ENCODE peak calls at places on chromosomes 16 and 17, in eight cellular contexts. J is hepatic stellate cell, H is NCI-H2227 treated with DMSO at 0.1 percent for 48 hours, V is Karpas-422, T is prostate gland, X is AG08395, I is upper lobe of right lung, M is NCI-H187. G is an unnamed sample.

GRCh38 chr16:52499061-52499460 is 47.9 kb downstream of the TOX3 start:
- DNase-seq in J (no peak), H (peak), V (no peak), T (no peak), X (no peak), I (no peak), M (no peak), G (no peak)

GRCh38 chr17:56756536-56756935 is 77.2 kb downstream of the C17orf67 start:
- DNase-seq in J (peak), H (no peak), V (no peak), T (no peak), X (peak), I (no peak), M (no peak), G (no peak)

GRCh38 chr17:81733507-81734404 is 21.7 kb downstream of the SLC25A10 start:
- DNase-seq in J (peak), H (peak), V (peak), T (peak), X (peak), I (peak), M (peak), G (peak)

GRCh38 chr17:76612977-76613851 is 27.6 kb upstream of the ST6GALNAC2 start:
- DNase-seq in J (no peak), H (no peak), V (peak), T (no peak), X (no peak), I (peak), M (no peak), G (no peak)

GRCh38 chr17:73630957-73631595 is 13.2 kb downstream of the SDK2 start:
- DNase-seq in J (no peak), H (no peak), V (no peak), T (no peak), X (no peak), I (peak), M (no peak), G (no peak)

GRCh38 chr16:21646721-21647561 is 5.5 kb downstream of the IGSF6 start:
- DNase-seq in J (no peak), H (no peak), V (peak), T (no peak), X (no peak), I (no peak), M (no peak), G (no peak)

GRCh38 chr17:43338886-43339516 is 59.8 kb upstream of the ARL4D start:
- DNase-seq in J (no peak), H (peak), V (peak), T (peak), X (peak), I (peak), M (peak), G (peak)

GRCh38 chr16:72961863-72962262 is 86.1 kb downstream of the ZFHX3 start:
- DNase-seq in J (no peak), H (no peak), V (no peak), T (no peak), X (no peak), I (no peak), M (no peak), G (no peak)

GRCh38 chr17:75642221-75643032 is 9.2 kb downstream of the SMIM5 start:
- DNase-seq in J (no peak), H (no peak), V (no peak), T (peak), X (no peak), I (no peak), M (no peak), G (peak)

GRCh38 chr17:3885970-3886369 is 6.9 kb downstream of the CAMKK1 start:
- DNase-seq in J (peak), H (no peak), V (no peak), T (no peak), X (peak), I (no peak), M (no peak), G (no peak)

GRCh38 chr17:28346746-28347246 is 10.5 kb downstream of the POLDIP2 start:
- DNase-seq in J (no peak), H (no peak), V (no peak), T (no peak), X (no peak), I (peak), M (no peak), G (no peak)

GRCh38 chr16:50880926-50881325 is 139.0 kb downstream of the CYLD start:
- DNase-seq in J (no peak), H (no peak), V (no peak), T (no peak), X (no peak), I (no peak), M (no peak), G (no peak)

GRCh38 chr16:64238576-64238975 is 883.3 kb downstream of the CDH11 start:
- DNase-seq in J (peak), H (no peak), V (no peak), T (no peak), X (peak), I (no peak), M (no peak), G (no peak)

GRCh38 chr17:68613739-68614298 is 12.7 kb upstream of the FAM20A start:
- DNase-seq in J (no peak), H (no peak), V (peak), T (no peak), X (peak), I (no peak), M (peak), G (no peak)

GRCh38 chr16:15795615-15796014 is 61.2 kb downstream of the MYH11 start:
- DNase-seq in J (no peak), H (no peak), V (no peak), T (no peak), X (no peak), I (no peak), M (no peak), G (no peak)

GRCh38 chr17:28737316-28737715 is 6.5 kb upstream of the TRAF4 start:
- DNase-seq in J (no peak), H (no peak), V (no peak), T (no peak), X (no peak), I (no peak), M (no peak), G (no peak)

GRCh38 chr16:23408242-23409201 is 44.5 kb downstream of the COG7 start:
- DNase-seq in J (peak), H (peak), V (no peak), T (peak), X (peak), I (no peak), M (no peak), G (peak)

GRCh38 chr17:31274252-31274651 is 22.8 kb downstream of the OMG start:
- DNase-seq in J (no peak), H (no peak), V (no peak), T (peak), X (peak), I (no peak), M (no peak), G (peak)

GRCh38 chr16:80968386-80969113 is 38.1 kb downstream of the CMC2 start:
- DNase-seq in J (peak), H (no peak), V (no peak), T (no peak), X (peak), I (no peak), M (no peak), G (peak)

GRCh38 chr16:73091199-73091598 is 43.3 kb upstream of the ZFHX3 start:
- DNase-seq in J (no peak), H (no peak), V (no peak), T (no peak), X (no peak), I (no peak), M (no peak), G (no peak)

GRCh38 chr17:83085526-83086196 is 6.3 kb downstream of the METRNL start:
- DNase-seq in J (no peak), H (no peak), V (no peak), T (no peak), X (no peak), I (no peak), M (no peak), G (no peak)

GRCh38 chr17:1577186-1577585 is 14.6 kb upstream of the PITPNA start:
- DNase-seq in J (peak), H (no peak), V (no peak), T (peak), X (peak), I (peak), M (no peak), G (peak)

GRCh38 chr16:59886021-59886420 is 1151.9 kb upstream of the GOT2 start:
- DNase-seq in J (no peak), H (no peak), V (no peak), T (peak), X (peak), I (no peak), M (no peak), G (no peak)

GRCh38 chr16:78368121-78369102 is 269.0 kb downstream of the WWOX start:
- DNase-seq in J (no peak), H (no peak), V (no peak), T (no peak), X (no peak), I (no peak), M (no peak), G (no peak)

GRCh38 chr16:70705056-70705455 is 19.2 kb upstream of the MTSS2 start:
- DNase-seq in J (no peak), H (no peak), V (no peak), T (no peak), X (no peak), I (no peak), M (no peak), G (no peak)

GRCh38 chr17:38731526-38732294 is 1.6 kb downstream of the CISD3 start:
- DNase-seq in J (no peak), H (no peak), V (no peak), T (peak), X (no peak), I (no peak), M (no peak), G (no peak)

GRCh38 chr17:31549121-31549524 is 157.6 kb downstream of the RAB11FIP4 start:
- DNase-seq in J (peak), H (no peak), V (peak), T (no peak), X (peak), I (no peak), M (no peak), G (no peak)

GRCh38 chr16:81427245-81427644 is 17.4 kb upstream of the CMIP start:
- DNase-seq in J (no peak), H (no peak), V (no peak), T (no peak), X (no peak), I (no peak), M (no peak), G (no peak)

GRCh38 chr17:57356722-57357391 is 100.5 kb downstream of the MSI2 start:
- DNase-seq in J (no peak), H (no peak), V (peak), T (no peak), X (no peak), I (no peak), M (no peak), G (no peak)

GRCh38 chr17:7932949-7933348 is 943 bp downstream of the CNTROB start:
- DNase-seq in J (peak), H (no peak), V (peak), T (no peak), X (peak), I (peak), M (no peak), G (peak)

GRCh38 chr16:48635199-48635718 is 25.3 kb upstream of the N4BP1 start:
- DNase-seq in J (no peak), H (no peak), V (no peak), T (peak), X (no peak), I (peak), M (no peak), G (no peak)

GRCh38 chr16:65510850-65511249 is 389.0 kb upstream of the CDH11 start:
- DNase-seq in J (peak), H (no peak), V (no peak), T (no peak), X (no peak), I (no peak), M (no peak), G (no peak)

GRCh38 chr17:42670199-42670924 is 6.4 kb downstream of the PLEKHH3 start:
- DNase-seq in J (no peak), H (no peak), V (no peak), T (no peak), X (no peak), I (no peak), M (no peak), G (no peak)

GRCh38 chr17:57213180-57213825 is 43.0 kb upstream of the MSI2 start:
- DNase-seq in J (no peak), H (no peak), V (no peak), T (no peak), X (no peak), I (no peak), M (no peak), G (no peak)

GRCh38 chr17:48989100-48989499 is 8.1 kb upstream of the IGF2BP1 start:
- DNase-seq in J (no peak), H (no peak), V (no peak), T (no peak), X (no peak), I (no peak), M (no peak), G (no peak)

GRCh38 chr17:33291248-33292183 is 1.6 kb downstream of the ASIC2 start:
- DNase-seq in J (peak), H (peak), V (no peak), T (no peak), X (peak), I (peak), M (peak), G (no peak)

GRCh38 chr16:48611329-48612137 is 1.6 kb upstream of the N4BP1 start:
- DNase-seq in J (no peak), H (no peak), V (no peak), T (no peak), X (no peak), I (no peak), M (no peak), G (no peak)

G was measured in T47D.